ENCODE peak calls at places on chromosomes 5 and 9, in seven cellular contexts. I, A, Q, Y, U, R and P are unnamed samples.

GRCh38 chr5:181071257-181071656 is 31.2 kb downstream of the BTNL9 start:
- DNase-seq in A (no peak), I (no peak), Y (no peak), R (no peak), Q (no peak), U (no peak), P (no peak)

GRCh38 chr5:102600964-102601363 is 102.2 kb upstream of the SLCO6A1 start:
- DNase-seq in Y (no peak), Q (peak; percentile 47), U (no peak), R (no peak), I (no peak), A (peak; percentile 40), P (no peak)

GRCh38 chr5:135230326-135230925 is 168.6 kb downstream of the MACROH2A1 start:
- DNase-seq in Y (peak; percentile 53), R (no peak), A (peak; percentile 52), Q (no peak), I (no peak), U (peak; percentile 67), P (peak; percentile 75)

GRCh38 chr5:74232281-74232680 is 408.2 kb downstream of the ENC1 start:
- DNase-seq in I (peak; percentile 60), Y (no peak), Q (peak; percentile 99), R (no peak), A (peak; percentile 99), U (no peak), P (no peak)

GRCh38 chr5:1637639-1638481 is 114.1 kb upstream of the LPCAT1 start:
- DNase-seq in Y (no peak), Q (no peak), A (no peak), U (no peak), R (no peak), I (no peak), P (no peak)

GRCh38 chr9:68507098-68507795 is 33.4 kb downstream of the TMEM252 start:
- DNase-seq in Y (no peak), Q (peak; percentile 6), I (no peak), A (peak; percentile 25), R (no peak), U (no peak), P (no peak)

GRCh38 chr5:53326420-53327153 is 153.8 kb upstream of the FST start:
- DNase-seq in I (no peak), U (no peak), Q (no peak), R (no peak), A (no peak), Y (no peak), P (peak; percentile 19)

GRCh38 chr9:129981180-129981907 is 61.6 kb downstream of the FNBP1 start:
- DNase-seq in Y (peak; percentile 25), I (no peak), R (peak; percentile 37), U (no peak), A (no peak), Q (no peak), P (peak; percentile 25)

GRCh38 chr9:93205045-93205768 is 21.3 kb downstream of the WNK2 start:
- DNase-seq in Q (no peak), A (no peak), I (no peak), Y (peak; percentile 82), U (peak; percentile 54), R (peak; percentile 85), P (no peak)

GRCh38 chr9:5392285-5392684 is 45.4 kb downstream of the PLGRKT start:
- DNase-seq in U (no peak), R (no peak), I (no peak), Q (peak; percentile 17), Y (no peak), A (peak; percentile 54), P (no peak)

GRCh38 chr5:115295775-115296129 is 702 bp downstream of the CCDC112 start:
- DNase-seq in Q (no peak), U (no peak), R (no peak), Y (no peak), A (no peak), I (no peak), P (no peak)

GRCh38 chr5:163659568-163659902 is 154.1 kb downstream of the MAT2B start:
- DNase-seq in Y (no peak), I (no peak), R (no peak), A (no peak), U (no peak), Q (no peak), P (no peak)

GRCh38 chr9:32986971-32987370 is 14.5 kb downstream of the APTX start:
- DNase-seq in I (no peak), Y (no peak), Q (peak; percentile 5), R (no peak), U (no peak), A (peak; percentile 23), P (no peak)

GRCh38 chr5:139263431-139263975 is 30.0 kb upstream of the MATR3 start:
- DNase-seq in U (no peak), R (no peak), Y (no peak), Q (no peak), I (no peak), A (no peak), P (no peak)

GRCh38 chr9:2125909-2126308 is 110.8 kb downstream of the SMARCA2 start:
- DNase-seq in Q (no peak), R (no peak), A (peak; percentile 10), Y (no peak), U (no peak), I (no peak), P (no peak)

GRCh38 chr9:133237271-133237731 is 28.3 kb upstream of the OBP2B start:
- DNase-seq in Y (no peak), R (peak; percentile 84), A (no peak), I (no peak), Q (no peak), U (no peak), P (no peak)

GRCh38 chr9:84062538-84062937 is 81.9 kb downstream of the RMI1 start:
- DNase-seq in Q (no peak), I (no peak), R (peak; percentile 59), U (no peak), A (peak; percentile 43), Y (peak; percentile 64), P (peak; percentile 17)

GRCh38 chr5:6482735-6483134 is 34.1 kb downstream of the UBE2QL1 start:
- DNase-seq in R (no peak), U (no peak), Q (no peak), Y (no peak), A (no peak), I (no peak), P (no peak)

GRCh38 chr5:163306421-163306820 is 131.0 kb upstream of the CCNG1 start:
- DNase-seq in R (no peak), Q (peak; percentile 9), U (no peak), I (no peak), Y (no peak), A (peak; percentile 21), P (no peak)

GRCh38 chr9:6133346-6134063 is 82.1 kb upstream of the IL33 start:
- DNase-seq in Y (no peak), I (no peak), R (no peak), Q (peak; percentile 95), U (no peak), A (peak; percentile 98), P (no peak)

GRCh38 chr5:139376364-139376763 is 6.7 kb downstream of the SLC23A1 start:
- DNase-seq in A (no peak), I (no peak), R (no peak), U (no peak), Q (no peak), Y (no peak), P (no peak)

GRCh38 chr5:76690704-76691469 is 25.0 kb upstream of the F2R start:
- DNase-seq in U (no peak), A (peak; percentile 50), I (no peak), R (no peak), Y (no peak), Q (no peak), P (no peak)

GRCh38 chr5:132820162-132820754 is 7.2 kb downstream of the SOWAHA start:
- DNase-seq in Q (peak; percentile 72), I (no peak), U (peak; percentile 89), A (peak; percentile 74), Y (peak; percentile 89), R (peak; percentile 91), P (peak; percentile 78)

GRCh38 chr9:110140276-110140675 is 67.7 kb downstream of the C9orf152 start:
- DNase-seq in A (no peak), Y (no peak), R (no peak), Q (peak; percentile 24), I (no peak), U (no peak), P (no peak)
- H3K36me3 ChIP-seq in A (peaks cover 5% of the 10 kb centered on the region), Y (peaks cover 48% of the 10 kb centered on the region), R (no peaks in the 10 kb centered on the region), Q (peaks cover 23% of the 10 kb centered on the region), I (peaks cover 21% of the 10 kb centered on the region), U (peaks cover 2% of the 10 kb centered on the region), P (no peaks in the 10 kb centered on the region)

GRCh38 chr5:173187054-173187743 is 42.9 kb downstream of the BNIP1 start:
- DNase-seq in Y (no peak), U (no peak), I (no peak), R (no peak), A (no peak), Q (no peak), P (no peak)
- TF ChIP-seq CTCF in Y (no peak), U (no peak), I (no peak), R (no peak), A (peak; percentile 21), Q (peak; percentile 24), P (no peak)

GRCh38 chr9:123232332-123232731 is 36.1 kb downstream of the STRBP start:
- DNase-seq in Q (no peak), R (no peak), A (no peak), U (no peak), I (no peak), Y (no peak), P (no peak)
- H3K36me3 ChIP-seq in Q (no peaks in the 10 kb centered on the region), R (no peaks in the 10 kb centered on the region), A (no peaks in the 10 kb centered on the region), U (no peaks in the 10 kb centered on the region), I (no peaks in the 10 kb centered on the region), Y (no peaks in the 10 kb centered on the region), P (no peaks in the 10 kb centered on the region)

GRCh38 chr5:174573210-174574014 is 151.0 kb upstream of the MSX2 start:
- DNase-seq in A (no peak), U (no peak), I (no peak), Q (no peak), Y (no peak), R (no peak), P (no peak)

GRCh38 chr5:174575043-174575442 is 149.3 kb upstream of the MSX2 start:
- DNase-seq in R (no peak), A (no peak), U (no peak), I (no peak), Q (no peak), Y (no peak), P (no peak)

GRCh38 chr5:174570662-174571061 is 153.7 kb upstream of the MSX2 start:
- DNase-seq in R (no peak), Q (no peak), I (no peak), A (no peak), Y (no peak), U (no peak), P (no peak)

GRCh38 chr5:174572591-174572990 is 151.8 kb upstream of the MSX2 start:
- DNase-seq in U (no peak), Q (peak; percentile 35), I (no peak), A (peak; percentile 29), Y (no peak), R (no peak), P (no peak)

DNA sequence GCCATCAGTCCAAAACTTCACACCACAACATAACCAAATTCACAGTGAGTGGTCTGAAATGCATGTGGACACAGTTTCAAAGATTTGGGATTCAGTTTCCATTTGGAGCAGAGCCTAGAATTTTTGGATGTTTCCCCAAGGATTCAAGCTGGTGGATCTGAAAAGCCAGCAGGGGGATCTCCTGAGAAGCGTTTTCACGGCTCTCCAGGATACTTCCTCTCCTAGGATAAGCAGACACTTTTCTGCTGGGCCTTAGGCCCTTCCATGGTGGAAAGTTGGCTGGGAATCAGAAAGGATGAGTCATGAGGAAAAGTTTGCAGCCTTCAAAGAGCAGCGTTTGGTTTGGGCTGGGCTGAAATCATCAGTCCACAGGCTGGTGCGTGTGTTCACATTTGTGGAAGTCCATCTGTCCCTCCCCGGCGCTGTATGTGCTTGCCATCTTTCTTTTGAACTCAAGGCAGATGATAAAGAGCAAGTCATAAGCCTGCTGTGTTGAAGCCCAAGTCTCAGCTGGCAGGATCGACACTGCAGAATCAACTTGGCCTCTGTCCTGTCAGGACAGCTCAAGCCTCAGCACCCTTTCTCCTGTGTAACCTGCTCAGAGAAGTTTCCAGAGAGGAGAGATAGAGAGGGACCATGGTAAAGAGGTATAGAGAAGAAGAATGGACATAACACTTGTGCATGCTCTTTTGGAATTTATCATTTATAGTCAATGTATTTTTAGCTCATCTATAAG is 152.6 kb upstream of the MSX2 start:
- DNase-seq in U (peak; percentile 33), R (peak; percentile 77), Q (peak; percentile 85), Y (peak; percentile 18), I (peak; percentile 82), A (peak; percentile 94), P (peak; percentile 23)
- TF ChIP-seq CTCF in U (no peak), R (peak; percentile 31), Q (no peak), Y (peak; percentile 15), I (peak; percentile 51), A (no peak), P (no peak)